ENCODE peak calls at places on chromosomes 13 and 19, in four cellular contexts. One of them, this sample, is unnamed.

GRCh38 chr19:40610396-40611064 is 9.4 kb downstream of the LTBP4 start:
- DNase-seq in heart left ventricle: peak
- DNase-seq in suprapubic skin: no peak
- DNase-seq in thoracic aorta: no peak
- DNase-seq in this sample: peak

GRCh38 chr19:5805465-5806132 is 732 bp downstream of the NRTN start:
- DNase-seq in suprapubic skin: no peak
- DNase-seq in thoracic aorta: no peak
- DNase-seq in heart left ventricle: peak
- DNase-seq in this sample: no peak

GRCh38 chr19:18322318-18322758 is 538 bp downstream of the LSM4 start:
- DNase-seq in thoracic aorta: no peak
- DNase-seq in suprapubic skin: no peak
- DNase-seq in heart left ventricle: no peak
- DNase-seq in this sample: no peak

GRCh38 chr19:44315883-44316282 is 11.1 kb upstream of the ZNF235 start:
- DNase-seq in thoracic aorta: no peak
- DNase-seq in heart left ventricle: no peak
- DNase-seq in suprapubic skin: no peak
- DNase-seq in this sample: no peak

GRCh38 chr13:26377038-26377437 is 123.1 kb downstream of the CDK8 start:
- DNase-seq in thoracic aorta: no peak
- DNase-seq in heart left ventricle: no peak
- DNase-seq in suprapubic skin: no peak
- DNase-seq in this sample: no peak

GRCh38 chr13:73665279-73665678 is 468.9 kb downstream of the KLF12 start:
- DNase-seq in heart left ventricle: no peak
- DNase-seq in suprapubic skin: no peak
- DNase-seq in thoracic aorta: no peak
- DNase-seq in this sample: no peak

GRCh38 chr13:30331331-30331771 is 24.0 kb upstream of the KATNAL1 start:
- DNase-seq in heart left ventricle: no peak
- DNase-seq in suprapubic skin: no peak
- DNase-seq in thoracic aorta: no peak
- DNase-seq in this sample: no peak

GRCh38 chr13:73171926-73172325 is 113.1 kb downstream of the KLF5 start:
- DNase-seq in thoracic aorta: no peak
- DNase-seq in heart left ventricle: peak
- DNase-seq in suprapubic skin: no peak
- DNase-seq in this sample: no peak

GRCh38 chr19:18946918-18947317 is 5.9 kb upstream of the HOMER3 start:
- DNase-seq in thoracic aorta: no peak
- DNase-seq in heart left ventricle: no peak
- DNase-seq in suprapubic skin: no peak
- DNase-seq in this sample: no peak

GRCh38 chr19:2926341-2927031 is 18.3 kb downstream of the ZNF77 start:
- DNase-seq in suprapubic skin: no peak
- DNase-seq in heart left ventricle: no peak
- DNase-seq in thoracic aorta: no peak
- DNase-seq in this sample: no peak

GRCh38 chr19:31111741-31112140 is 237.5 kb downstream of the TSHZ3 start:
- DNase-seq in suprapubic skin: no peak
- DNase-seq in thoracic aorta: no peak
- DNase-seq in heart left ventricle: no peak
- DNase-seq in this sample: no peak

DNA sequence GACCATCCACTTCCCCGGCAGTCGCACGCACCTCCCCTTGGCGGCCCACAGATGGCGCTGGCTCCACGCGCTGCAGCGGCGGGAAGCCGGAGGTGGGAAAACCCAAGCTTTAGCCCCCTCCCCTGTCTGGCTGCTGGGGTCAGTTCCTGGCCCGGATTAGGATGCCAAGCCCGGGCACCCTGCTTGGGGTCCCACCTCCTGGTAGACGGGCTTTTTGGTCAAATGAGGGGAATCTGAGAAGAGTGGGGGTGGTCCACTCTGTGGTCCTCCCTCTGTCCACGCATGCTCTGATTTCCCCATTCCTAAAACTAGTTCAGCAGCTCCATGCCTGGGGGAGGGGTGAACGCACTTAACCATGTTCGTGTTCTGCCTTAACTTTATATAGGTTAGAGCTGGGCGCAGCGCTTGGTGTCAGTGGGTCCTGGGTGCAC is 8.1 kb upstream of the ADGRE2 start:
- DNase-seq in thoracic aorta: no peak
- DNase-seq in suprapubic skin: peak
- DNase-seq in heart left ventricle: peak
- DNase-seq in this sample: no peak
- H3K4me3 ChIP-seq in thoracic aorta: no peak
- H3K4me3 ChIP-seq in suprapubic skin: peak
- H3K4me3 ChIP-seq in heart left ventricle: no peak
- H3K4me3 ChIP-seq in this sample: no peak

DNA sequence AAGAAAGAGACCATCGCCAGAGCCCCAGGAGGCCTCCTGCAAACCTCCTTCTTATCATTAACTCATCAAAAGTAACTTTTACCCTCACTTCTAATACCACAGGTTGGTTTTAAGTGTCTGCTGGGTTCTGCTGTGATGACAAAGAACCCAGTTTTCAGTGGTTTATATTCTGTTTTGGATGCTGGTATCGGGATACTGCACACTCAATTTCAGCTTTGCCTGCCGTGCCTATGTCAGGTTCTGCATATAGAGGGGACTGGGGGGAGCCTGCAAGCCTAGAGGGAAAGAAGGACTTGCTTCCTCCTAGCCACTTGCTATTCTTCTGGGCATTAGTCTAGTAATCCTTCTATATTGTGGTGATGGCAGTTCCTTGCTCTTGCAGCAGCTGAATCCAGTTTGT is 242.4 kb downstream of the KCNRG start:
- DNase-seq in heart left ventricle: no peak
- DNase-seq in thoracic aorta: no peak
- DNase-seq in suprapubic skin: no peak
- DNase-seq in this sample: no peak
- TF ChIP-seq CTCF in heart left ventricle: no peak
- TF ChIP-seq CTCF in thoracic aorta: no peak
- TF ChIP-seq CTCF in suprapubic skin: no peak
- TF ChIP-seq CTCF in this sample: no peak

DNA sequence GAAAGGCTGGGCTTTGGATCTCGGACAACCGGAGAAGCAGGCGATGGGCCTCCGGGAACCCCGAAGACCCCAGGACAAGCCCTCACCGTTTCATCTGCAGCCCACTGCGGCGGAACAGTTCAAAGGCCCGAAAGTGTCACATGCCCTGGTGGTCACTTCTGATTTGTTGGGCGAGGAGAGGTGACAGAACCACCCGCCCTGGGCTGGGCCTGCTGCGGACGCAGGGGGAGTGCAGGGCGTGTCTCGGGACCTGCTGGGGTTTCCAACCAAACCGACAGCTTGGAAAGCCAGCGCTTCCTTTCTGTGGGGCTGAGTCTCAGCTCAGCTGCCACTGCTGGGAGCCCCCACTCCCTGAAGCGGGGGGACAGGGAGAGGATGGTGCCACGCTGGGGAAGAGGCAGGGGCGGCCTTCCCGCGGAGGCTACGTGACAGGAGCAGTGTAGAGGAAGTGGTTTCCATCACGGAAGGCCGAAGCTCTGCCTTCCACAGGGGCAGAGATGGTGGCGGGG is 22.8 kb upstream of the ZBTB7A start:
- DNase-seq in thoracic aorta: no peak
- DNase-seq in heart left ventricle: peak
- DNase-seq in suprapubic skin: no peak
- DNase-seq in this sample: no peak
- H3K4me3 ChIP-seq in thoracic aorta: peak
- H3K4me3 ChIP-seq in heart left ventricle: peak
- H3K4me3 ChIP-seq in suprapubic skin: peak
- H3K4me3 ChIP-seq in this sample: no peak

GRCh38 chr13:39406688-39407087 is 196.3 kb downstream of the LHFPL6 start:
- DNase-seq in suprapubic skin: no peak
- DNase-seq in thoracic aorta: no peak
- DNase-seq in heart left ventricle: no peak
- DNase-seq in this sample: no peak
- TF ChIP-seq CTCF in suprapubic skin: no peak
- TF ChIP-seq CTCF in thoracic aorta: no peak
- TF ChIP-seq CTCF in heart left ventricle: no peak
- TF ChIP-seq CTCF in this sample: no peak

DNA sequence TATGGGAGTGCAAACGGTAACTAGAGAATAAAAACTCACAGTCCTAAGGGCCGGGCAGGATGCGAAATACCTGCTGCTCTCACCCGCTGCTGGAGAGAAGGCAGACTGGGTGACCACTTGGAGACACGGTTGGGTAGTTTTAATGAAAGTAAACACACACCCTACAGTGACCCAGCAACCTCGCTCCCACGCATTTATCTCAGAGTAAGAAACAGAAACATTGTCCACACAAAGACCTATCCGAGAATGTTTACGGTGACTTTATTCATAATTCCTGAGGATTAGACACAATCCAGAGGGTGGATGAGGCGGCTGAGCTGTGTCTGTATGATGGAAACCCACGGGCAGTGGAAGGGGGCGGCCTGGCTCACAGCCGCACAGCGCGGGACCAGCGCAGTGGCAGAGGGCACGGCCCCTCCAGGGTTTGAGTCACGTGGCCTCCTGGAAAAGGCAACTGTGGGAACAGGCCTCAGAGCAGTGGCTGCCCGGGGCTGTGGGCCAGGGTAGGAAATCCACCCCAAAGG is 73.5 kb upstream of the C13orf46 start:
- DNase-seq in thoracic aorta: no peak
- DNase-seq in suprapubic skin: no peak
- DNase-seq in heart left ventricle: no peak
- DNase-seq in this sample: no peak
- H3K4me3 ChIP-seq in thoracic aorta: no peak
- H3K4me3 ChIP-seq in suprapubic skin: no peak
- H3K4me3 ChIP-seq in heart left ventricle: no peak
- H3K4me3 ChIP-seq in this sample: no peak

GRCh38 chr19:8456064-8456463 is 11.3 kb downstream of the HNRNPM start:
- DNase-seq in heart left ventricle: no peak
- DNase-seq in suprapubic skin: no peak
- DNase-seq in thoracic aorta: no peak
- DNase-seq in this sample: no peak
- TF ChIP-seq CTCF in heart left ventricle: peak
- TF ChIP-seq CTCF in suprapubic skin: no peak
- TF ChIP-seq CTCF in thoracic aorta: no peak
- TF ChIP-seq CTCF in this sample: no peak